ENCODE peak calls at places on chromosome 5, in five cellular contexts. O is fibroblast of pulmonary artery; E is CD8-positive, alpha-beta T cell; Q is cardiac fibroblast; D is heart left ventricle. T is an unnamed sample.

GRCh38 chr5:67165524-67166459 is 30.8 kb downstream of the CD180 start:
- DNase-seq in O (peak), E (peak), Q (peak), D (peak), T (peak)

GRCh38 chr5:179608131-179608581 is 15.3 kb downstream of the HNRNPH1 start:
- DNase-seq in O (no peak), E (no peak), Q (peak), D (no peak), T (no peak)

GRCh38 chr5:151298063-151298462 is 5.5 kb downstream of the SLC36A3 start:
- DNase-seq in O (peak), E (no peak), Q (no peak), D (no peak), T (no peak)

GRCh38 chr5:170538096-170538465 is 34.3 kb downstream of the KCNIP1 start:
- DNase-seq in O (no peak), E (no peak), Q (no peak), D (no peak), T (no peak)

GRCh38 chr5:42467981-42468524 is 44.8 kb downstream of the GHR start:
- DNase-seq in O (no peak), E (no peak), Q (no peak), D (no peak), T (no peak)

GRCh38 chr5:43429706-43430105 is 17.5 kb upstream of the CCL28 start:
- DNase-seq in O (no peak), E (no peak), Q (no peak), D (no peak), T (no peak)

GRCh38 chr5:117461403-117461802 is 886.8 kb upstream of the SEMA6A start:
- DNase-seq in O (no peak), E (no peak), Q (no peak), D (no peak), T (no peak)

GRCh38 chr5:123543438-123543837 is 31.5 kb downstream of the CSNK1G3 start:
- DNase-seq in O (no peak), E (no peak), Q (no peak), D (no peak), T (no peak)

GRCh38 chr5:137699291-137700281 is 36.3 kb downstream of the KLHL3 start:
- DNase-seq in O (no peak), E (no peak), Q (peak), D (no peak), T (no peak)

GRCh38 chr5:178431777-178432155 is 158.4 kb downstream of the COL23A1 start:
- DNase-seq in O (no peak), E (no peak), Q (no peak), D (no peak), T (no peak)

GRCh38 chr5:71483355-71483754 is 27.9 kb downstream of the BDP1 start:
- DNase-seq in O (peak), E (no peak), Q (peak), D (no peak), T (no peak)

GRCh38 chr5:170479484-170479883 is 24.3 kb upstream of the KCNIP1 start:
- DNase-seq in O (no peak), E (no peak), Q (no peak), D (no peak), T (no peak)

GRCh38 chr5:159021360-159022177 is 78.1 kb downstream of the EBF1 start:
- DNase-seq in O (peak), E (no peak), Q (peak), D (no peak), T (no peak)

GRCh38 chr5:66661149-66661548 is 65.0 kb downstream of the MAST4 start:
- DNase-seq in O (peak), E (no peak), Q (peak), D (peak), T (no peak)

GRCh38 chr5:1037671-1038416 is 29.2 kb downstream of the NKD2 start:
- DNase-seq in O (no peak), E (no peak), Q (no peak), D (no peak), T (no peak)

GRCh38 chr5:66742083-66742895 is 146.1 kb downstream of the MAST4 start:
- DNase-seq in O (no peak), E (no peak), Q (peak), D (peak), T (no peak)

GRCh38 chr5:60010328-60010727 is 116.8 kb upstream of the PDE4D start:
- DNase-seq in O (no peak), E (no peak), Q (no peak), D (no peak), T (no peak)

GRCh38 chr5:2000591-2000990 is 117.9 kb upstream of the IRX4 start:
- DNase-seq in O (no peak), E (no peak), Q (no peak), D (no peak), T (no peak)

GRCh38 chr5:125342938-125343401 is 596.5 kb upstream of the ZNF608 start:
- DNase-seq in O (peak), E (no peak), Q (peak), D (no peak), T (no peak)

GRCh38 chr5:62305358-62305714 is 670 bp upstream of the KIF2A start:
- DNase-seq in O (no peak), E (no peak), Q (no peak), D (no peak), T (no peak)

GRCh38 chr5:10306806-10307205 is 896 bp downstream of the CMBL start:
- DNase-seq in O (no peak), E (no peak), Q (no peak), D (no peak), T (no peak)

GRCh38 chr5:128799945-128800344 is 165.3 kb upstream of the SLC27A6 start:
- DNase-seq in O (no peak), E (no peak), Q (no peak), D (no peak), T (no peak)

GRCh38 chr5:14222182-14222581 is 79.0 kb downstream of the TRIO start:
- DNase-seq in O (no peak), E (no peak), Q (no peak), D (no peak), T (no peak)

GRCh38 chr5:155049569-155050383 is 36.2 kb downstream of the KIF4B start:
- DNase-seq in O (peak), E (no peak), Q (peak), D (no peak), T (no peak)

GRCh38 chr5:109709225-109709624 is 19.5 kb downstream of the MAN2A1 start:
- DNase-seq in O (no peak), E (no peak), Q (no peak), D (no peak), T (no peak)

GRCh38 chr5:105917189-105917588 is 1753.5 kb downstream of the EFNA5 start:
- DNase-seq in O (no peak), E (no peak), Q (no peak), D (no peak), T (no peak)

GRCh38 chr5:79853676-79854418 is 137.2 kb downstream of the MTX3 start:
- DNase-seq in O (no peak), E (no peak), Q (no peak), D (no peak), T (no peak)

GRCh38 chr5:172910828-172911627 is 48.2 kb upstream of the RPL26L1 start:
- DNase-seq in O (peak), E (no peak), Q (peak), D (peak), T (no peak)
- TF ChIP-seq CTCF in O (peak), E (no peak), Q (peak), D (peak), T (peak)

DNA sequence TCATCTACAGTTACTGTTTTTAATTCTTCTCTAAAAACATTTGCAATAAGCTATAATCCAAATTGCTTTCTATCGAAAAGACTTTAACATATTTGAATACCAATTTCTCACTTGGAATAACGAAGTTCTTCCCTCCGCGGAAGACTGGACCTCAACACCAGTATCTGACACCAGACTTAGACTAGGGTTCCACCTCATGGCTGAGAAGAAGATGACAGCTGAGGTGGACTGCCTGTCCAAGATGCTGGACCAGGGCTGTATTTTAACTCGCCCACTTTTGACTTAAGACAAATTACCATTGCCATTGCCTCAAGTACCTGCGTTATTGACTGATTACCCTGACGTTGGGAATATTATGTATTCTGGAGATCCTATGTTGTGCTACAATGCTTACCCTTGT is 34.1 kb downstream of the ZMAT2 start:
- DNase-seq in O (peak), E (no peak), Q (peak), D (peak), T (no peak)
- TF ChIP-seq CTCF in O (peak), E (no peak), Q (peak), D (peak), T (peak)

DNA sequence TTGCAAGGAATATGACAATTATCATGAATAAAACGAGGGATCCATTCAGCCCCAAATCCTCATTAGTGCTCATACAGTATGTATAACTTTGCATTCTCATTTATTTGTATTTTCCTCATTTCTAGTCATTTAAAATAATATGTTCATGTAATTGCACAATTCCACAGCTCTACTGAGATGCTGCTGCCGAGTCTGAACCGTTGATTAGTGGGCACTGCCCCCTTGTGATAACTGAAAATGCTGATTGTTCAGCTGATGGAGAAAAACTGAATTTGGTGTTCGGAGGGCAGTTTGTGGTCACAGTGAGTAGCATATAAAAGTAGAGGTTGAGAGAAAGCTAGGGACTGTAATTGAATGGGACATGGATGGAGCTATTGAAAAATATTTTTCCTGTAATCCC is 12.2 kb upstream of the GPR151 start:
- DNase-seq in O (peak), E (no peak), Q (peak), D (no peak), T (no peak)
- TF ChIP-seq CTCF in O (peak), E (no peak), Q (no peak), D (no peak), T (no peak)

GRCh38 chr5:142716963-142717362 is 31.1 kb upstream of the FGF1 start:
- DNase-seq in O (peak), E (no peak), Q (peak), D (peak), T (peak)
- TF ChIP-seq CTCF in O (peak), E (no peak), Q (peak), D (no peak), T (peak)

DNA sequence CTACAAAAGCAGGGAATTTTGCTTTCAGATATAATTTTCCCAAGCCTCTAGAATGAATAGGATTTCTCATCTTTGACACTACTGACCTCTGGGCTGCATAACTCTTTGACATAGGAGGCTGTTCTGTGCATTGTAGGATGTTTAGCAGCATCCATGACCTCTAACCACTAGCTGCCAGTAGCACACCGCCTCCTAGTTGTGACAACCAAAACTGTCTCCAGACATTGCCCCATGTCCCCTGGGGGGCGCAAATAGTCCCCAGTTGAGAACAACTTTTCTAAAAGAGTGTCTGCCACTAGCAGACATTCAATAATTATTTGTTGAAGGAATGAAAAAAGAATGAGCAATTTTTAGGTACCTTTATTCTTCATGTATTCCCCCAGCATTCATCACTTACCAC is 51.8 kb downstream of the POU4F3 start:
- DNase-seq in O (no peak), E (no peak), Q (no peak), D (no peak), T (no peak)
- TF ChIP-seq CTCF in O (peak), E (no peak), Q (peak), D (no peak), T (no peak)

GRCh38 chr5:165940541-165940940 is 2350.9 kb upstream of the WWC1 start:
- DNase-seq in O (no peak), E (no peak), Q (no peak), D (no peak), T (no peak)
- TF ChIP-seq CTCF in O (no peak), E (no peak), Q (no peak), D (no peak), T (no peak)

GRCh38 chr5:173027905-173028304 is 28.2 kb upstream of the CREBRF start:
- DNase-seq in O (no peak), E (no peak), Q (no peak), D (no peak), T (no peak)
- TF ChIP-seq CTCF in O (no peak), E (no peak), Q (no peak), D (no peak), T (no peak)

GRCh38 chr5:6495433-6496206 is 47.0 kb downstream of the UBE2QL1 start:
- DNase-seq in O (no peak), E (no peak), Q (no peak), D (no peak), T (no peak)
- TF ChIP-seq CTCF in O (no peak), E (no peak), Q (no peak), D (no peak), T (no peak)

GRCh38 chr5:77231470-77232138 is 21.1 kb downstream of the PDE8B start:
- DNase-seq in O (no peak), E (no peak), Q (no peak), D (no peak), T (no peak)

GRCh38 chr5:77232545-77232944 is 22.1 kb downstream of the PDE8B start:
- DNase-seq in O (no peak), E (no peak), Q (no peak), D (no peak), T (no peak)

GRCh38 chr5:77232959-77233358 is 22.5 kb downstream of the PDE8B start:
- DNase-seq in O (no peak), E (no peak), Q (no peak), D (no peak), T (no peak)

GRCh38 chr5:77229887-77230286 is 19.4 kb downstream of the PDE8B start:
- DNase-seq in O (no peak), E (no peak), Q (no peak), D (no peak), T (no peak)

DNA sequence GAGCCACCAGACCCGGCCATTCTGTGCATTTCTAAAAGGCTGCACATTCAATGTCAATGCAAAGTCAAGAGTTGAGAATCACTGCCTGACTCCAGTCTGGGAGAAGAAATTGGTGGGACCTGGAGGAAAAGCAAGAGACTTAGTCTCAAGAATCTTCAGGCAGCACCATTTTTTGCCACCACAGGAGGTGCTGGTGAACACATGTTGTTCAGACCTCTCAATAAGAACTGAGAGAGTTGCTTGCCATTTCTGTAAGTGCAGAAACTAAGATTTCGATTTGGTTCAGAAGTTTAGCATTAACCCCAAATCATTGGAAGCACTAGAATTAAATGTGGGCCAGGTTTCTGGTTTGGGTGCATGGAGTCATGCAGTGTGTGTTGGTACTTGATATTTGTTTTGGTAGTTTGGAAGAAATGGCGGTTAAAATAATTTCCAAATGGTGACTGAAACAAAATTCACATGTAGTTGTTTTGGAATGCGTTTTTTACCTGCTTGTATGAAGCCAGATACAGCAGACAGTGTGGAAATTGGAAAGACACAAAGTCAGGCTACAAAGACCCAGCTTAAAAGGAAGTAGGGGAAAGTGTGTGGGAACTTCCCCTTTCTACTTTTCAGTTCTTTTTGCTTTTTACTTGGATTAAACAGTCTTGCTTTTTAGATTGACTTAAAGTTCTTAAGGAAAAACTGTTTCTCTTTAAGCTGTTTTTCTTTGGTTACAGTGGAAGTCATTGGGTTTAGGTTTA is 20.4 kb downstream of the PDE8B start:
- DNase-seq in O (peak), E (no peak), Q (no peak), D (no peak), T (no peak)
- TF ChIP-seq CTCF in O (peak), E (peak), Q (peak), D (no peak), T (peak)

T was measured in neural crest cell.